ENCODE peak calls at places on chromosomes 7 and 10, in four cellular contexts. K, T, R and B are unnamed samples.

GRCh38 chr7:1810521-1810920 is 140.4 kb downstream of the ELFN1 start:
- DNase-seq in K (no peak), T (no peak), R (no peak), B (no peak)

GRCh38 chr10:79182763-79183467 is 114.1 kb downstream of the ZMIZ1 start:
- DNase-seq in K (no peak), T (no peak), R (no peak), B (no peak)

GRCh38 chr10:98389398-98389797 is 25.6 kb downstream of the PYROXD2 start:
- DNase-seq in K (no peak), T (no peak), R (no peak), B (no peak)

GRCh38 chr7:41287559-41288335 is 415.1 kb downstream of the INHBA start:
- DNase-seq in K (no peak), T (no peak), R (no peak), B (peak)

GRCh38 chr10:44647877-44648542 is 263.1 kb upstream of the CXCL12 start:
- DNase-seq in K (peak), T (no peak), R (no peak), B (no peak)

GRCh38 chr10:78829570-78829969 is 239.2 kb upstream of the ZMIZ1 start:
- DNase-seq in K (no peak), T (no peak), R (no peak), B (no peak)

GRCh38 chr10:11425288-11425595 is 186.2 kb downstream of the USP6NL start:
- DNase-seq in K (no peak), T (no peak), R (no peak), B (no peak)

GRCh38 chr7:69219381-69219780 is 378.9 kb upstream of the AUTS2 start:
- DNase-seq in K (no peak), T (no peak), R (no peak), B (no peak)

GRCh38 chr10:22580711-22581110 is 133.7 kb downstream of the PIP4K2A start:
- DNase-seq in K (no peak), T (no peak), R (no peak), B (no peak)

GRCh38 chr7:26685636-26686035 is 178.8 kb downstream of the SKAP2 start:
- DNase-seq in K (no peak), T (no peak), R (no peak), B (no peak)

GRCh38 chr7:27647052-27647451 is 15.6 kb downstream of the HIBADH start:
- DNase-seq in K (no peak), T (no peak), R (no peak), B (no peak)

GRCh38 chr10:98170249-98171117 is 36.0 kb downstream of the R3HCC1L start:
- DNase-seq in K (peak), T (peak), R (peak), B (peak)

GRCh38 chr7:18890134-18890533 is 227.3 kb downstream of the TWIST1 start:
- DNase-seq in K (no peak), T (no peak), R (no peak), B (no peak)

GRCh38 chr7:46558482-46559193 is 637.6 kb upstream of the IGFBP3 start:
- DNase-seq in K (no peak), T (no peak), R (no peak), B (no peak)

GRCh38 chr10:14750900-14751575 is 23.7 kb downstream of the FAM107B start:
- DNase-seq in K (no peak), T (no peak), R (no peak), B (no peak)

GRCh38 chr10:12656518-12657142 is 307.3 kb downstream of the CAMK1D start:
- DNase-seq in K (no peak), T (peak), R (peak), B (no peak)

GRCh38 chr7:23474098-23474828 is 4.0 kb upstream of the IGF2BP3 start:
- DNase-seq in K (peak), T (peak), R (peak), B (peak)

GRCh38 chr10:75662715-75663114 is 231.3 kb downstream of the LRMDA start:
- DNase-seq in K (no peak), T (no peak), R (no peak), B (no peak)

GRCh38 chr7:43868681-43869017 is 668 bp downstream of the MRPS24 start:
- DNase-seq in K (no peak), T (no peak), R (no peak), B (no peak)

GRCh38 chr7:21142081-21142480 is 285.8 kb upstream of the SP4 start:
- DNase-seq in K (no peak), T (no peak), R (no peak), B (no peak)

GRCh38 chr7:66683770-66684123 is 55.1 kb downstream of the KCTD7 start:
- DNase-seq in K (no peak), T (no peak), R (no peak), B (no peak)

DNA sequence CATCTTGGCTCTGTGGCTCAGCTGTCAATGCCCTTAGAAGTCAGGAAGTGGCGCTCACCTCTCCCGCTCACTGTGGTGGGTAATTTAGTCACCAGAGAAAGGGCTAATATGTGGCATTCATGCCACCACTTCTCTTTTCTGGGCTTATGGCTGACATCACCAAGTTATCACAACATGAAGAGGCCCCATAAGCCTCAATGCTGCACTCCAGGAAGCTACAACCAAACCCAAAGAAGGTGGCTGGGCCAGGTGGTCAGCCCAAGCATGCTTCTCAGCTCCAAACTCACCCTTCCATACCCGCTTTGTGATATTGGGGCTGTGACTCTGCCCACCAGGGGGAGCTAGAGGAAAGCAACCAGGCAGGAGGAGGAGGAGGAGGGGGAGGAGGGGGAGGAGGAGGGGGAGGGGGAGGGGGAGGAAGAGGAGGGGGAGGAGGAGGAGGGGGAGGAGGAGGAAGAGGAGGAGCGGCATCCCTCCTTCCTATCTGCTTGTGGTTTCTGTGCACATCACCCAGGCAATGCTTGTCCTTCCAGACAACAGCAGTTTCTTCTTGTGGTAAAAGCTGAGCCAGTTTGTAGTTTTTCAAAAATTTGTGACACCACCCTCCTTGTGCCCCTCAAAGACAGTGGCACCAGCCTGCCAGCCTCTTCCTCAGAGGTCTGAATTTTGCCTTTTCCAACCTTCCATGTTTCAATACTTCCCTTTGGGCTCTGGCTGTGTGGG is 42.1 kb downstream of the CYP26A1 start:
- DNase-seq in K (peak), T (peak), R (peak), B (peak)
- TF ChIP-seq CBFB in K (no peak), T (no peak), R (no peak), B (no peak)

GRCh38 chr10:17661510-17661909 is 17.6 kb downstream of the STAM start:
- DNase-seq in K (no peak), T (no peak), R (no peak), B (no peak)

GRCh38 chr10:17663450-17663849 is 19.5 kb downstream of the STAM start:
- DNase-seq in K (no peak), T (no peak), R (no peak), B (no peak)

GRCh38 chr10:17660921-17661320 is 17.0 kb downstream of the STAM start:
- DNase-seq in K (no peak), T (no peak), R (no peak), B (no peak)

GRCh38 chr10:17659328-17659727 is 15.4 kb downstream of the STAM start:
- DNase-seq in K (no peak), T (no peak), R (no peak), B (no peak)

DNA sequence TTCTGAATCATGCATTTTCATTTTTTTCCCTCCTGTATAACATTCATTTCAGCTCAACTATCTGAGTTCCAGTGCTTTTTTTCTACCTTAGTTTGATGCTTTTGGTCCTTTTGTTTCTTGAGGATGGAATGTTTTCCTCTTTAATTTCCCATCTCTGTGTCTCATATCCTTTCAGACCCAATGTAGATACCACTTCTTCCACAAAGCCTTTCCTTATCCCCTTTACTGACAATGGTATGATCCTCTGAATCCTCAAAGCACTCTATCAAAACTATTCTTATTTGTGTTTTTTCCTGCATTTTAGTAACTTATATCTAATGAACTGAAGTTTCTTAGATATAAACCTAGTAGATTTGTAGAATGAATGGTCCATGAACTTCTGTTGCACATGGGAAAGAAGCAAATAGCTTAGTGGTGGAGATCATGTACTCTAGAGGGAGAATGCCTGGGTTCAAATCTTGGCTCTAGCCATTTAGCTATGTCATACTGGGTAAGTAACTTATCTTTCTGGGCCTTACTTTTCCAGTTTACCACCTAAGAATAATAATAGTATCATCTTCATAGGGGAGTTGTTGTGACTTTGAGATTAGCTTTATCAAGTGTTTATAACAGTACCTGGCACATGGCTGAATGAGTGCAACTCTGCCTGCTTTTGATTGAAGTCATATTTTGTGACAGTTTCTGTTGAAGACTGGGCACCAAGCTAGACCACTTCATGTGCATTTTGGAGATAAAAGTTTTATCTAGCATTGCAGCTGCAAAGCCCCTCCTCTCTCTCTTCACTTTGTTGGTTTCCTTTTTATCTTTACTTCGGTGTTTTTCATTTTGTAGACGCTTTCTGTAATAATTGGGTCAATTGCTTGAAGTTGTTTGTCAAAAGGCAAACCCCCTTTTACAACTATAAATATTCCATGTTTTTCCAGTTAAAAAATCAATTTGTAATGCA is 18.5 kb downstream of the STAM start:
- DNase-seq in K (no peak), T (no peak), R (peak), B (no peak)
- TF ChIP-seq ETV6 in K (no peak), T (no peak), R (peak), B (no peak)

GRCh38 chr7:131655866-131656265 is 99.4 kb upstream of the PODXL start:
- DNase-seq in K (no peak), T (no peak), R (no peak), B (no peak)

GRCh38 chr7:131654668-131655326 is 98.4 kb upstream of the PODXL start:
- DNase-seq in K (peak), T (peak), R (peak), B (peak)

GRCh38 chr7:131656980-131657725 is 100.7 kb upstream of the PODXL start:
- DNase-seq in K (no peak), T (no peak), R (no peak), B (no peak)

GRCh38 chr7:131655447-131655846 is 99.0 kb upstream of the PODXL start:
- DNase-seq in K (no peak), T (no peak), R (no peak), B (no peak)

GRCh38 chr7:131657881-131658280 is 101.5 kb upstream of the PODXL start:
- DNase-seq in K (no peak), T (no peak), R (no peak), B (no peak)
- TF ChIP-seq CBFB in K (no peak), T (no peak), R (no peak), B (no peak)

GRCh38 chr7:11714205-11714604 is 117.8 kb downstream of the THSD7A start:
- DNase-seq in K (no peak), T (no peak), R (no peak), B (no peak)
- TF ChIP-seq ETV6 in K (no peak), T (no peak), R (no peak), B (no peak)

DNA sequence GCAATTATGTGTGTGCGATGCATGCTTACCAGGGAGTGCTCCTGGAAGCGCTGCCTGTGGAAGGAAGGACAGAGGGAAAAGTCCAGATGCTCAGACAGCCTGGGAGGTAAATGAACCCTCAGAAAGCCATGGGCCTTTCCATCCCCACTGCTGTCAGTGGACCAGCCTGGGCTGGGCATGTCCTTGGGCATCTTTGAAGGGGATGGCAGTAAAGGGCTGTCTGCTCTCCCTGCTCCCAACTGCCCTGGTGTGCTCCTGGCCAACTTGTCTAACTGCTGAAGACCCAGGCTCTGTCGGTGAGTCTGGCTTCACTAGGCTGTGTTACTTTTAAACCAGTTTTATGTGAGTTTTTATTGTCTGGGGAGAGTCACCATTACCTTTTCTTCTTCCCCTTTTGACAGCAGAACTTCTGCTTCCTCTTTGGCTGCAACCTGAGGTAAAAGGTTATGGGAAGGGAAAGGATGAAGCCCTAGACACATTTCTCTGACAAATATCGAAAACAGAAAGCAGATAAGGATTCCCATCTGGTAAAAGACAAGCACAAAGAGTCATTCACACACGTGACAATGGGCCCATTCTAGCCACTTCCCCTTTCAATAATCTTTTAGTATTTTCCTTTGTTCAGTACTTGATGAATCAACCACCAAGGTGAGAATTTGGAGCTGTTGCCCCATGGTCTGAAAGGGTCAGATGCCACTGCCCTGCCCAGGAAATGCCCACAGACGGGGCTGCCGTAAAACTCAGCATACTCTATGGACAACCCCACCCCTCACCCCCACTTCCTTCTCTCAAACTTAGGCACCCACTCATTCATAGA is 27.6 kb upstream of the PIK3AP1 start:
- DNase-seq in K (peak), T (peak), R (no peak), B (no peak)
- TF ChIP-seq CBFB in K (peak), T (no peak), R (no peak), B (no peak)